ENCODE peak calls at places on chromosomes 2 and 18, in nine cellular contexts. K is NB4, V is adrenal gland, X is NCI-H2081, G is ureter, A is NCI-H2171 treated with DMSO at 0.1 percent for 48 hours, H is kidney glomerular epithelial cell, W is type B pancreatic cell, U is GM04504. R is an unnamed sample.

GRCh38 chr2:46335404-46335965 is 38.3 kb downstream of the EPAS1 start:
- DNase-seq in X (no peak), H (peak), U (no peak), V (no peak), G (no peak), A (no peak), K (no peak), W (no peak), R (no peak)

GRCh38 chr2:210606001-210606400 is 49.6 kb downstream of the CPS1 start:
- DNase-seq in G (no peak), V (no peak), H (no peak), A (no peak), K (no peak), U (no peak), X (no peak), W (no peak), R (no peak)

GRCh38 chr18:45670281-45670962 is 53.6 kb upstream of the SLC14A1 start:
- DNase-seq in K (peak), V (peak), X (no peak), W (no peak), A (no peak), U (no peak), H (no peak), G (no peak), R (peak)

GRCh38 chr2:149902104-149902503 is 314.5 kb upstream of the MMADHC start:
- DNase-seq in H (no peak), X (no peak), A (no peak), U (no peak), K (no peak), V (no peak), G (no peak), W (no peak), R (no peak)

GRCh38 chr2:200104015-200104414 is 148.6 kb downstream of the MAIP1 start:
- DNase-seq in A (no peak), W (no peak), X (no peak), U (peak), V (no peak), H (no peak), K (no peak), G (no peak), R (no peak)

GRCh38 chr2:120520929-120521912 is 175.3 kb downstream of the INHBB start:
- DNase-seq in K (peak), X (peak), W (no peak), A (peak), V (no peak), H (peak), U (no peak), G (no peak), R (no peak)

GRCh38 chr2:9311488-9311887 is 104.9 kb downstream of the ASAP2 start:
- DNase-seq in W (no peak), H (peak), V (peak), A (no peak), G (no peak), K (no peak), X (no peak), U (peak), R (no peak)

GRCh38 chr2:235026137-235026536 is 74.3 kb downstream of the SH3BP4 start:
- DNase-seq in K (no peak), V (peak), U (peak), X (no peak), H (peak), G (peak), A (no peak), W (no peak), R (no peak)

GRCh38 chr2:85892216-85892944 is 3.6 kb upstream of the ST3GAL5 start:
- DNase-seq in U (no peak), X (no peak), H (no peak), W (no peak), V (no peak), G (no peak), A (no peak), K (peak), R (no peak)

GRCh38 chr2:225192869-225193268 is 150.6 kb upstream of the DOCK10 start:
- DNase-seq in G (no peak), W (no peak), V (no peak), A (no peak), H (no peak), U (no peak), X (no peak), K (no peak), R (no peak)

GRCh38 chr2:101759162-101759561 is 61.7 kb downstream of the MAP4K4 start:
- DNase-seq in A (no peak), U (peak), K (no peak), X (no peak), V (no peak), W (no peak), G (no peak), H (peak), R (no peak)

GRCh38 chr2:159290289-159290907 is 3.9 kb upstream of the WDSUB1 start:
- DNase-seq in W (no peak), A (peak), V (peak), U (peak), X (no peak), G (no peak), H (peak), K (peak), R (no peak)

GRCh38 chr2:159755788-159756187 is 42.2 kb downstream of the CD302 start:
- DNase-seq in X (no peak), G (no peak), K (peak), W (no peak), H (peak), V (no peak), U (no peak), A (no peak), R (no peak)

GRCh38 chr2:203802277-203803045 is 65.1 kb upstream of the CTLA4 start:
- DNase-seq in G (no peak), H (peak), W (no peak), V (no peak), U (peak), A (no peak), K (no peak), X (no peak), R (peak)

GRCh38 chr2:219736196-219736595 is 108.8 kb downstream of the SLC4A3 start:
- DNase-seq in G (no peak), V (no peak), W (no peak), X (peak), H (peak), A (peak), U (peak), K (peak), R (no peak)

GRCh38 chr2:206084468-206084869 is 1.5 kb downstream of the INO80D start:
- DNase-seq in X (peak), V (peak), A (peak), U (peak), H (peak), K (peak), W (no peak), G (peak), R (no peak)

GRCh38 chr2:119520696-119521436 is 3.4 kb downstream of the SCTR start:
- DNase-seq in G (no peak), A (peak), V (no peak), X (no peak), U (no peak), K (no peak), H (no peak), W (no peak), R (no peak)

GRCh38 chr2:222548997-222549396 is 106.9 kb downstream of the FARSB start:
- DNase-seq in H (no peak), U (peak), A (no peak), K (no peak), X (no peak), G (no peak), V (no peak), W (no peak), R (no peak)

GRCh38 chr2:10278029-10278762 is 24.5 kb upstream of the HPCAL1 start:
- DNase-seq in W (no peak), H (peak), U (peak), K (peak), X (no peak), A (no peak), G (no peak), V (peak), R (no peak)

GRCh38 chr2:42230891-42231290 is 61.7 kb downstream of the EML4 start:
- DNase-seq in W (no peak), X (no peak), V (no peak), H (peak), U (no peak), K (no peak), G (no peak), A (no peak), R (no peak)

GRCh38 chr2:67234443-67234842 is 162.7 kb upstream of the ETAA1 start:
- DNase-seq in V (peak), X (peak), W (no peak), K (peak), G (no peak), A (peak), U (peak), H (peak), R (no peak)

GRCh38 chr2:240363718-240364581 is 71.5 kb upstream of the GPC1 start:
- DNase-seq in X (no peak), A (peak), V (no peak), G (no peak), K (no peak), U (no peak), H (no peak), W (no peak), R (no peak)

GRCh38 chr18:5475252-5475651 is 68.5 kb downstream of the EPB41L3 start:
- DNase-seq in W (no peak), X (no peak), U (no peak), H (no peak), K (peak), V (peak), G (no peak), A (no peak), R (no peak)

R was measured in stimulated activated CD4-positive, alpha-beta T cell treated with anti-CD3 and anti-CD28 coated beads, Interleukin-15, amount 100 ng/mL, for 48 hours.